ENCODE peak calls at places on chromosomes 16 and 17, in ten cellular contexts. M is breast epithelium, O is Panc1, L is sigmoid colon, G is GM12891, A is transverse colon, D is HCT116, J is prostate gland, T is stomach, Z is SK-N-MC. E is an unnamed sample.

GRCh38 chr17:48373882-48374281 is 56.1 kb downstream of the SKAP1 start:
- DNase-seq in M (no peak), O (no peak), L (no peak), G (no peak), A (no peak), D (no peak), J (no peak), T (no peak), Z (no peak), E (no peak)

GRCh38 chr17:14737984-14738651 is 437.2 kb downstream of the HS3ST3B1 start:
- DNase-seq in M (peak), O (peak), L (peak), G (no peak), A (peak), D (no peak), J (peak), T (peak), Z (no peak), E (peak)

GRCh38 chr17:65529040-65529633 is 32.3 kb downstream of the AXIN2 start:
- DNase-seq in M (no peak), O (no peak), L (no peak), G (no peak), A (no peak), D (no peak), J (no peak), T (no peak), Z (no peak), E (peak)

GRCh38 chr17:18280766-18281165 is 20.3 kb downstream of the MIEF2 start:
- DNase-seq in M (no peak), O (no peak), L (no peak), G (no peak), A (no peak), D (no peak), J (no peak), T (no peak), Z (no peak), E (no peak)

GRCh38 chr17:3004925-3005324 is 58.5 kb downstream of the OR1D5 start:
- DNase-seq in M (no peak), O (no peak), L (peak), G (no peak), A (no peak), D (no peak), J (no peak), T (no peak), Z (no peak), E (no peak)

GRCh38 chr16:83977056-83977815 is 9.2 kb downstream of the NECAB2 start:
- DNase-seq in M (no peak), O (no peak), L (no peak), G (no peak), A (no peak), D (no peak), J (no peak), T (no peak), Z (no peak), E (no peak)

GRCh38 chr16:10738231-10739077 is 5.2 kb upstream of the NUBP1 start:
- DNase-seq in M (no peak), O (peak), L (peak), G (peak), A (peak), D (peak), J (no peak), T (peak), Z (no peak), E (no peak)

GRCh38 chr16:66905633-66906539 is 12.8 kb downstream of the CDH16 start:
- DNase-seq in M (no peak), O (no peak), L (no peak), G (peak), A (peak), D (no peak), J (no peak), T (peak), Z (no peak), E (no peak)

GRCh38 chr16:27722266-27722636 is 172.3 kb downstream of the KATNIP start:
- DNase-seq in M (no peak), O (no peak), L (no peak), G (no peak), A (peak), D (no peak), J (no peak), T (no peak), Z (no peak), E (no peak)

DNA sequence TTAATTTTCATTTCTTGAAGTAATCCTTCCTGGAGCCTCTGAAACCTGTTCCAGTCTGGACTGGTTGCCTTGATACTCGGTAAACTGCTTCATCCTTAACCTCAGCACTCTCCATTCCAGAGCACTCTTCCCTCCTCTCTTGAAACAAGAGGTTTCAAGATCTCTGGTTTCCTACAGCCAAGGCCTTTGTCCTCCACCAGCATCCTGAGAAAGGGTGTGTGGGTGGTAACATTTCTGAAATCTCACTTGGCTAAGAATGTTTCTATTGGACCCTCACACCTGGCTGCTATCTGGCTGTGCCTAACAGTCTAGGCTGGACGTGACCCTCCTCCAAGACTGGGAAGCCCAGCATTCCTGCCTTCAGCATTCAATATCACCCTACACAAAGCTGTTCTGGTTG is 99.7 kb downstream of the CYTH1 start:
- DNase-seq in M (no peak), O (no peak), L (no peak), G (no peak), A (no peak), D (no peak), J (no peak), T (no peak), Z (no peak), E (no peak)
- TF ChIP-seq POLR2AphosphoS5 in M (no peak), O (no peak), L (no peak), G (no peak), A (no peak), D (no peak), J (no peak), T (no peak), Z (no peak), E (no peak)

GRCh38 chr17:68047153-68047846 is 11.8 kb downstream of the KPNA2 start:
- DNase-seq in M (no peak), O (no peak), L (no peak), G (no peak), A (no peak), D (no peak), J (no peak), T (no peak), Z (no peak), E (no peak)
- TF ChIP-seq POLR2AphosphoS5 in M (no peak), O (no peak), L (no peak), G (no peak), A (no peak), D (no peak), J (no peak), T (no peak), Z (no peak), E (no peak)

GRCh38 chr16:2533912-2534311 is 2.7 kb upstream of the CEMP1 start:
- DNase-seq in M (no peak), O (no peak), L (no peak), G (no peak), A (no peak), D (no peak), J (no peak), T (no peak), Z (no peak), E (no peak)

GRCh38 chr16:2531696-2532493 is 687 bp upstream of the CEMP1 start:
- DNase-seq in M (peak), O (peak), L (peak), G (peak), A (peak), D (peak), J (peak), T (peak), Z (no peak), E (peak)

GRCh38 chr16:2532494-2533141 is 1.4 kb upstream of the CEMP1 start:
- DNase-seq in M (peak), O (no peak), L (peak), G (no peak), A (peak), D (peak), J (peak), T (peak), Z (no peak), E (peak)

GRCh38 chr16:2537451-2538379 is at the start of gene PDPK1:
- DNase-seq in M (peak), O (peak), L (peak), G (peak), A (peak), D (peak), J (peak), T (peak), Z (no peak), E (peak)

DNA sequence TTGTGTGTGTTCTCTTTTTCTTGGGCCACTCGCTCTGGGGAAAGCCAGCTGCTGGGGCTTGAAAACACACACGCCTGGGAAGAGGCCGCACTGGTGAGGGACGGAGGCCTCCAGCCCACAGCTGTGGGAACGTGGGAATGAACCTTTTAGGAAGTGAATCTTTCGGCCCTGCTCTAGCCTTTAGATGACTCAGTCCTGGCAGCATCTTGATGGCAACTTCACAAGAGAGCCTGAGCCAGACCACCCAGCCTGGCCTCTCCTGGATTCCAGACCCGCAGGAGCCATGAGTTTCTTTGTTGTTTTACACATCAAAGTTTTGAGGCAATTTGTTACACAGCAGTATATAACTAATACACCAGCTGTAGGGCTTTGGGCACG is 2.2 kb upstream of the PDPK1 start:
- DNase-seq in M (no peak), O (no peak), L (peak), G (no peak), A (no peak), D (no peak), J (no peak), T (no peak), Z (no peak), E (peak)
- TF ChIP-seq POLR2AphosphoS5 in M (no peak), O (no peak), L (no peak), G (no peak), A (no peak), D (no peak), J (no peak), T (no peak), Z (no peak), E (no peak)

GRCh38 chr17:37788531-37788930 is 43.7 kb upstream of the HNF1B start:
- DNase-seq in M (no peak), O (no peak), L (no peak), G (no peak), A (peak), D (no peak), J (no peak), T (no peak), Z (no peak), E (no peak)

GRCh38 chr17:37787055-37787720 is 42.3 kb upstream of the HNF1B start:
- DNase-seq in M (no peak), O (no peak), L (no peak), G (no peak), A (peak), D (no peak), J (no peak), T (peak), Z (no peak), E (no peak)

GRCh38 chr17:37790153-37790552 is 45.3 kb upstream of the HNF1B start:
- DNase-seq in M (no peak), O (no peak), L (no peak), G (no peak), A (no peak), D (no peak), J (no peak), T (no peak), Z (no peak), E (no peak)

GRCh38 chr17:37791434-37791833 is 46.6 kb upstream of the HNF1B start:
- DNase-seq in M (no peak), O (no peak), L (no peak), G (peak), A (peak), D (no peak), J (no peak), T (peak), Z (no peak), E (no peak)

DNA sequence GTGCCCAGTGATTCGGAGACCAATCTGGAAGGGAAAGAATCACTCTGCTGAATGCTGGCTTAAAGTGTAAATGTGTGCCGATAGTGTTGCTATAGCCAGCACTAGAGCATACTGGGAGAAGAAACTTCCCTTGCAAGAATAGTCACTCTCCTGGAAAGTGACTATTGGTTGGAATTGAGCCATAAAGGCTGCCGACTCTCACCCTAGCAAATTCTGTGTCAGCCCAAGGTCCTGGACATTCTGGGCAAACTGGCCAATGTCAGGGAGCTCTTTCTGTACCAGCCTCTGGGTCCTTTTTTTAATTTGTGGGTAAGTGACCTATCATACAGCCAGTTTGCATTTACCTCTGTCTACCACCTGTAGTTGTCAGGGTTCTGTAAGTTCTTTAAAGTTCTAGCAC is 44.3 kb upstream of the HNF1B start:
- DNase-seq in M (no peak), O (no peak), L (no peak), G (no peak), A (no peak), D (no peak), J (no peak), T (no peak), Z (no peak), E (no peak)
- TF ChIP-seq POLR2AphosphoS5 in M (no peak), O (no peak), L (no peak), G (no peak), A (no peak), D (no peak), J (no peak), T (no peak), Z (no peak), E (no peak)

GRCh38 chr17:4519361-4519788 is 20.7 kb downstream of the SPNS2 start:
- DNase-seq in M (peak), O (no peak), L (peak), G (no peak), A (no peak), D (no peak), J (peak), T (peak), Z (no peak), E (no peak)
- TF ChIP-seq POLR2AphosphoS5 in M (no peak), O (no peak), L (no peak), G (no peak), A (no peak), D (no peak), J (no peak), T (no peak), Z (no peak), E (no peak)

DNA sequence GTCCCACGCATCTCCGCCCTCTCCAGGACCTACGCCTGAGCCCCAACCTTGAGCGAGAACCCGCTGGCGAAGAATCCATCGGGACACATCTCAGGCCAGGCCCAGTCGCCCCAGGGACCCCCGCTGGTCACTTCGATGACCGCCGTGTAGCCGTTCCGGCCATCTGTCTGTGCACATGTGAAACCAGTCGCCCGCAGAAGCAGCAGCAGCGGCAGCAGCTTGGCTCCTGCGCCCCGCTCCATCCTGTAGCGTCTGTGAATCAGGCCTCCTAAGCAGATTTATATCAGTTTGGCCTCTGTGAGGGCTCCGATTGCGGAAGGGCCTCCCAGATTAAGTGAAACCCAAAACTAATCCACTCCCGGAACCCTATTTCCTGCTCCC is at the start of gene VMO1:
- DNase-seq in M (no peak), O (no peak), L (peak), G (no peak), A (peak), D (no peak), J (no peak), T (no peak), Z (no peak), E (no peak)
- TF ChIP-seq POLR2AphosphoS5 in M (no peak), O (no peak), L (peak), G (no peak), A (peak), D (no peak), J (peak), T (no peak), Z (no peak), E (no peak)

GRCh38 chr16:79838860-79839259 is 238.3 kb upstream of the MAF start:
- DNase-seq in M (no peak), O (no peak), L (no peak), G (no peak), A (no peak), D (no peak), J (no peak), T (no peak), Z (no peak), E (no peak)
- TF ChIP-seq POLR2AphosphoS5 in M (no peak), O (no peak), L (peak), G (no peak), A (peak), D (no peak), J (no peak), T (no peak), Z (no peak), E (no peak)

DNA sequence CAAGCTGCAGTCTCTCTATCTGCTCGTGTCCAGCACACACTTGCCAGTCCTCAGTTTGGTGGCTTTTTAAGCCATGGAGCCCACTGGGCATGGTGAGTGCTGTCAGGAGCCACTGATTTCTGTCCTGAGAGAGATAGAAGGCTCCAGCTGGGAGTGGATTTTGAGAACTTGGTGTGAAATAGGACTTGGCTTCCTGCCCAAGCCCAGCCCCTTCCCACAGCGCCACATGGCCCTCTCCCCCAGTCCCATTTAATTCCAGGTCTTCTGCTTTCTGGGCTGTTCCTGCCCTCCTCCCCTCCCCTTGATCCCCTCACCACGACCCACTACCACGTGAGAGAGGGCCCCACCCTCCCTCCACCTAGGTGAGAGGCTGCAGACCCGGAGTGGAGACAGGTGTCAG is 14.4 kb upstream of the ABCC3 start:
- DNase-seq in M (no peak), O (no peak), L (no peak), G (no peak), A (no peak), D (no peak), J (no peak), T (no peak), Z (no peak), E (no peak)
- TF ChIP-seq POLR2AphosphoS5 in M (no peak), O (no peak), L (no peak), G (no peak), A (no peak), D (no peak), J (no peak), T (no peak), Z (no peak), E (no peak)

GRCh38 chr16:73319747-73320146 is 271.8 kb upstream of the ZFHX3 start:
- DNase-seq in M (no peak), O (no peak), L (peak), G (no peak), A (no peak), D (no peak), J (no peak), T (no peak), Z (no peak), E (no peak)
- TF ChIP-seq POLR2AphosphoS5 in M (no peak), O (no peak), L (no peak), G (no peak), A (no peak), D (no peak), J (no peak), T (no peak), Z (no peak), E (no peak)

GRCh38 chr16:54062361-54063346 is 223.9 kb downstream of the IRX3 start:
- DNase-seq in M (no peak), O (no peak), L (no peak), G (no peak), A (no peak), D (no peak), J (no peak), T (no peak), Z (no peak), E (no peak)
- TF ChIP-seq POLR2AphosphoS5 in M (no peak), O (no peak), L (no peak), G (no peak), A (no peak), D (no peak), J (no peak), T (no peak), Z (no peak), E (no peak)

E was measured in suprapubic skin.